ENCODE peak calls at places on chromosomes 5 and 9, in five cellular contexts. L is choroid plexus epithelial cell, J is colonic mucosa, D is uterus, Z is endothelial cell of umbilical vein. N is an unnamed sample.

GRCh38 chr5:80653497-80653896 is 955 bp upstream of the MSH3 start:
- DNase-seq in L (no peak), J (peak), D (no peak), Z (no peak), N (no peak)

GRCh38 chr5:176545737-176546509 is 3.2 kb upstream of the CDHR2 start:
- DNase-seq in L (no peak), J (peak), D (no peak), Z (no peak), N (peak)

GRCh38 chr5:82512025-82512424 is 233.9 kb upstream of the RPS23 start:
- DNase-seq in L (peak), J (no peak), D (no peak), Z (no peak), N (no peak)

GRCh38 chr9:133506653-133507038 is 18.1 kb downstream of the MYMK start:
- DNase-seq in L (peak), J (no peak), D (no peak), Z (no peak), N (no peak)

GRCh38 chr5:84248013-84248412 is 136.7 kb downstream of the EDIL3 start:
- DNase-seq in L (no peak), J (no peak), D (no peak), Z (peak), N (no peak)

GRCh38 chr5:180467576-180467975 is 26.6 kb upstream of the CNOT6 start:
- DNase-seq in L (no peak), J (no peak), D (no peak), Z (no peak), N (no peak)

GRCh38 chr9:5626727-5627634 is 1.9 kb upstream of the RIC1 start:
- DNase-seq in L (peak), J (peak), D (peak), Z (peak), N (peak)

GRCh38 chr5:140245354-140245753 is 57.5 kb downstream of the PFDN1 start:
- DNase-seq in L (no peak), J (no peak), D (no peak), Z (peak), N (no peak)

GRCh38 chr5:98721231-98721928 is 52.1 kb upstream of the RGMB start:
- DNase-seq in L (peak), J (no peak), D (no peak), Z (no peak), N (no peak)

GRCh38 chr9:103997861-103998370 is 96.2 kb upstream of the SMC2 start:
- DNase-seq in L (no peak), J (no peak), D (no peak), Z (no peak), N (no peak)

GRCh38 chr5:131511934-131512333 is 123.1 kb downstream of the RAPGEF6 start:
- DNase-seq in L (no peak), J (no peak), D (no peak), Z (no peak), N (no peak)

GRCh38 chr5:131515348-131515747 is 119.7 kb downstream of the RAPGEF6 start:
- DNase-seq in L (no peak), J (no peak), D (no peak), Z (no peak), N (no peak)

GRCh38 chr5:131509811-131510210 is 125.2 kb downstream of the RAPGEF6 start:
- DNase-seq in L (no peak), J (no peak), D (no peak), Z (no peak), N (no peak)

GRCh38 chr5:131513780-131514179 is 121.2 kb downstream of the RAPGEF6 start:
- DNase-seq in L (no peak), J (no peak), D (no peak), Z (no peak), N (no peak)

DNA sequence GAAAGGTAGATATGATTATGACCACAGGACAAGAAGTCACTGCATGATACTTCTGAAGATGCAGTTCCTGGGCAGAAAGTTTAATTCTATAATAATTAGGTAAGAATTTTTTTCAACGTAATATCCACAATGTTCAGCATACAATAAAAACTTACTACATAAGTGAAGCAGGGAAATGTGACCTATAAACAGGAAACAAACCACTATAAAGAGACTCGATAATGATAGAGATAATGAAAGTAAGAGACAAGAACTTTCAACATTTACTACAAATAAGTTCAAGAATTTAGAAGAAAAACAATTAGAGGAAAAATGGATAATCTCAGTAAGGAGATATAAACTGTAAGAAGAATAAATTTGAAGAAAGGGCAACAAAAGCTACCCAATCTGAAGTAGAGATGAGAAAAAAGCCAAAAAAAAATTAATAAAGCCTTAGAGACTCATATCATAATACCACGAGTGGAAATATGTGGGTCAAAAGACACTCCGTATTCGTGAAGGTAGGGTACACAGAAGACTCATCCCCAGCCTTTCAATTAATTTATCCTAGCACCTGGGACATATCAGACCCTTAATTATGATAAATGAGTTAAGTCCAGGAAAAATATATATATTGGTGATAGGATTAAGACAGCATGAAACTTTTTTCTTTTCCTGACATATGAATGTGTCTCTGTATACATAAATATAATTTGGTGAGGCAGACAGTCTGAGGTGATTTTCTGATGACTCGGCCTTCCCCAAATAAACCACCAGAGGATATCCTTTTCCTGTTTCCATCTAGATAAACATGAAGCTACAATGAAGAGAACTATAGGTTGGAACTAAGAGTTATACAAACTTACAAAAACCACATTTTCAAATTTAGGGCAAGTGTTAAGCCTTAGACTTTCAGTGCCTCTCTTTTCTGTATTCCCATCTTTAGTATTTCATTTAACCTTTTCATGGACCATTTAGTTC is 120.4 kb downstream of the RAPGEF6 start:
- DNase-seq in L (peak), J (no peak), D (no peak), Z (peak), N (peak)
- TF ChIP-seq CTCF in L (peak), J (no peak), D (no peak), Z (no peak), N (no peak)

DNA sequence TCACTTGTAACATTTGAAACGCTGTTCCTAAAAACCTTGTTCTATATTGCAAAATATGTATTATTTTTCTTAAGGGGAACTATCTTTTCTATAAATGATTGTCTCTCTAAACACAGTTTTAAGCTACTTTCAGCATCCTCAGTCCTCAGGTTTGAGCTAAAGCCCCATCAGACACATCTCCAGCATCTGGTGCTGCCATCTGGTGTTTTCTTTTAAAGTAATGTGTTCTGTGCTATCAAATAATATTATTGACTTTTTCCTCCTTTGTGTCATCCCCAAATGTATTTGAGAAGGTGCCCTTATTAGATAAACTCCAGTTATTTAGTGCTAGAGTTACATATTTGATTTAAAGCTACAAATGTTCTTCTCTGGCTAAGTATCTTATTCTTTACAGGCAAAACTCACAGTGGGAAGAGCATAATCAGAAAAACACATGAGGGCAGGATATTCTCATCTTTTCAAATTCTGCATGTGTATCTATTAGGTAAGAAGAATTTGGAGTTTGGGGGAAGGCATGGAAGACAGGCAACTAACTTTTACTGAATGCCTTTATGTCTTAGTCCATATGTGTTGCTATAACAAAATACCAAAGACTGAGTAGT is 27.5 kb downstream of the ZNF474 start:
- DNase-seq in L (peak), J (no peak), D (no peak), Z (peak), N (peak)
- TF ChIP-seq CTCF in L (peak), J (no peak), D (no peak), Z (peak), N (peak)

DNA sequence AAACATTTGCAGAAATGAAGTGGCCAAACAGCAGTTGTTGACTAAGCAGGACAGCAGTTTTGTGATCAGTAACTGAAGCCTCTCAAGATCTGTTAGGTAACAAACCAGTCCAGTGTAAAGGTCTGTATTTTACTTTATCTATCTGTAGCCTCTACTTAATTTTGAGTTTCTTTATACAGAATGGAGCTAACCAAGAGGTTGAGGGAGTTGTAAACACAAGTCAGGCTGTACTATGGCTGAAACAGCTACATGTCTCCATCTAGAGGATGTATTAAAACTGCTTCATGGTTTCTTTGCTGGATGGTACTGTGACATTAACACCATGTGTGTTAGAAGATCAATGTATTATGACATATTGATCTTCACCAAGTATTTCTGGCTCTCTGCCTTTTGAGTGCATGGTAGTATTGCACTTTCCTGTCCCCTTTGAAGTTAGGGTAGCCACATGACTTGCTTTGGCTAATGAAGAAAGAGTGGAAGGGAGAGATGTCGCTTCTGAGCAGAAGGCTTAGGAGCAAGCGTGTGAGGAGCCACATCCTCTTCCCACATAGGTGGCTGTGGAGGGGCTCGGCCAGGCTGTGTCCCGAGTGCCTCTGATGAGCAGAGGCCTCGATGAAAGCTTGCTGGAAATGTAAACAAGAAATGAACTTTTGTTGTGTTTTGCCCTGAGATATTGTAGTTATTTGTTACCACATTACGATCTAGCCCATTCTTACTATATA is 105.6 kb upstream of the PCA3 start:
- DNase-seq in L (peak), J (no peak), D (no peak), Z (peak), N (peak)
- TF ChIP-seq CTCF in L (peak), J (peak), D (peak), Z (peak), N (peak)

GRCh38 chr5:100909034-100909433 is 6.0 kb upstream of the ST8SIA4 start:
- DNase-seq in L (no peak), J (no peak), D (no peak), Z (no peak), N (no peak)

DNA sequence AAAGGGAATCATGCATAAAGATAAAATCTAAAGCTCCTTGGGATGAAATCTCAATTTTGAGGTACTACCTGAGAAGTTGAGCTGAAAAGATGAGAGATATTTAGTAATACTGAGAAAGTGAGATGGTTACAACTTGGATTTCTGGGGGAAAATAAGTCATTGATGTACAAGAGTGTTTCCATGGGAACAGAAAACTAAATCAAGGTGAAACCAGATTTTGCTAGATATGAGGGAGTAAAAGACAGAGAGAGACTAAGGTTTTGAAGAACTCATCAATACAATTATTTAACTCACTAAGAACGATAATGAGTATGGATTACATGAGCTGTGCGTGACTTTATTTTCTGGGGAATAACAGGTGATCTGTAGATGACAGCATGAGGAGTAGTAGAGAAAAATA is 10.2 kb upstream of the ST8SIA4 start:
- DNase-seq in L (no peak), J (no peak), D (no peak), Z (no peak), N (no peak)
- TF ChIP-seq CTCF in L (no peak), J (no peak), D (no peak), Z (no peak), N (no peak)

GRCh38 chr5:125412561-125413535 is 666.4 kb upstream of the ZNF608 start:
- DNase-seq in L (peak), J (peak), D (peak), Z (peak), N (peak)
- TF ChIP-seq CTCF in L (peak), J (no peak), D (peak), Z (peak), N (peak)

GRCh38 chr9:70802758-70803436 is 318.5 kb downstream of the TRPM3 start:
- DNase-seq in L (no peak), J (no peak), D (no peak), Z (no peak), N (no peak)
- TF ChIP-seq CTCF in L (no peak), J (no peak), D (no peak), Z (no peak), N (no peak)

GRCh38 chr9:6910032-6910431 is 152.3 kb downstream of the KDM4C start:
- DNase-seq in L (peak), J (no peak), D (no peak), Z (peak), N (no peak)
- TF ChIP-seq CTCF in L (peak), J (no peak), D (no peak), Z (no peak), N (peak)

DNA sequence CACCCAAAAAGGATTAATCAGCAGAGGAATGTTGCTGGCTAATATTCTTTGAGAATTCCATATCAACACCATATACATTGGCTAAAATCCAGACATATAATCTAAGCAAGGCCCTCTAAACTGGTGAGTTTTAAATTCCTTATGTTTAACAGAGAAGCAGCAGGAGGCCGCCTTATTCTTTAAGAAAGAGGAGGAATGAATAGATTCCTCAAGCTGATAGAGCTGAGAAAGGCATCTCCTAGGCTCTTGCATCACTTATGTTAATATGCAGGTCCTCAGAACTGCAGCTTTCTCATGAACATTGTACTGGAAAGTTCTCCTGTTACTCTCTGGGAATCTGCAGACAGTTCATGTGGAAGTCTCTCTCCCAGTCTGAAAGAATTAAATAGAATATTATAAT is 20.1 kb upstream of the SMARCA2 start:
- DNase-seq in L (peak), J (no peak), D (no peak), Z (no peak), N (no peak)
- TF ChIP-seq CTCF in L (no peak), J (no peak), D (no peak), Z (no peak), N (no peak)

GRCh38 chr9:88678431-88678830 is 143.5 kb downstream of the NXNL2 start:
- DNase-seq in L (no peak), J (no peak), D (no peak), Z (no peak), N (no peak)

GRCh38 chr9:88682431-88682831 is 147.5 kb downstream of the NXNL2 start:
- DNase-seq in L (no peak), J (no peak), D (peak), Z (no peak), N (no peak)

GRCh38 chr9:88681434-88681833 is 146.5 kb downstream of the NXNL2 start:
- DNase-seq in L (no peak), J (no peak), D (no peak), Z (no peak), N (no peak)

GRCh38 chr9:88680041-88680440 is 145.1 kb downstream of the NXNL2 start:
- DNase-seq in L (no peak), J (no peak), D (no peak), Z (no peak), N (no peak)

DNA sequence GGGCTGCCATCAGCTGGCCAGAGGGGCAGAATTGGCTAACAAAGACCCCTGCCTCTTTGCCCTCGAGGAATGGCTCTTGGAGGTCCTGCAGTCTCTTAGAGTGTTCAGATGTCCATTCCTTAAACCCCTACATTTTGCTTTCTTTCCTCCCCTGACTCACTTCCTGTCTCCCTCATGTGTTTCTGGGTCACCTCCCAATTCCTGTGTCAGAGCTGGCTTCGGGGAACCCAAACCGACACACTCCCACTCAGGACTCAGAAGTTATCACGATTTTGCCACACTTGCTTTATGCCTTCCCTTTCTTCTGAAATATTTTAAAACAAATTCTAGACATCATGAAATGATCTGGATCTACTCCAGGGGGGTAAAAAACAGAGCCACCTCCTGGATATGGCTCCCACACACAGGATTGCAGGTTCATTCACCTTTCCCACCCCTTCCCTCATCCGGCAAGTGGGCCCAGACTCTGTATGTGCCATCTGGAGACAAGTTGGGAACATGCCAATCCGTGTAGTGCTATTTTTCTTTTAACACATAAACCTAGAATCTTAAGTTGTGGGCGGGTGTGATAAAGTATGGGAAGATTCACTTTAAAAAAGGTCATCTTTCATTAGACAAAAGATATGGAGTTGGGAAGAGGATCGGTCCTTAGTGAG is 145.7 kb downstream of the NXNL2 start:
- DNase-seq in L (peak), J (no peak), D (peak), Z (no peak), N (no peak)
- TF ChIP-seq CTCF in L (no peak), J (no peak), D (no peak), Z (no peak), N (no peak)

N was measured in epithelial cell of esophagus.